ENCODE peak calls at places on chromosomes 5 and 9, in six cellular contexts. O is A549, J is IMR-90, R is K562, Y is GM12878, A is HepG2. X is an unnamed sample.

GRCh38 chr5:126178521-126178920 is 244.7 kb upstream of the GRAMD2B start:
- DNase-seq in O (no peak), A (no peak), J (peak), Y (no peak), R (no peak), X (no peak)

GRCh38 chr5:10567781-10568321 is 4.0 kb downstream of the ANKRD33B start:
- DNase-seq in O (no peak), Y (no peak), J (peak), A (no peak), R (no peak), X (no peak)

GRCh38 chr5:33537240-33537639 is 96.5 kb downstream of the TARS1 start:
- DNase-seq in A (no peak), O (no peak), Y (no peak), J (no peak), R (no peak), X (no peak)

GRCh38 chr5:111618644-111619271 is 106.4 kb upstream of the STARD4 start:
- DNase-seq in Y (no peak), O (peak), J (no peak), R (no peak), A (no peak), X (no peak)

GRCh38 chr9:37062331-37062730 is 28.3 kb upstream of the PAX5 start:
- DNase-seq in Y (no peak), O (no peak), A (no peak), R (no peak), J (no peak), X (no peak)

GRCh38 chr5:1507016-1507375 is 16.8 kb downstream of the LPCAT1 start:
- DNase-seq in R (no peak), A (no peak), Y (no peak), J (no peak), O (no peak), X (no peak)

GRCh38 chr9:36632892-36633291 is 60.2 kb downstream of the MELK start:
- DNase-seq in A (peak), R (peak), O (peak), J (peak), Y (no peak), X (peak)

GRCh38 chr9:83920469-83920941 is 727 bp downstream of the KIF27 start:
- DNase-seq in Y (peak), R (no peak), A (peak), O (no peak), J (peak), X (no peak)

GRCh38 chr5:124867064-124867707 is 120.7 kb upstream of the ZNF608 start:
- DNase-seq in R (no peak), A (no peak), J (peak), O (no peak), Y (no peak), X (no peak)

GRCh38 chr5:124869481-124870033 is 123.1 kb upstream of the ZNF608 start:
- DNase-seq in J (no peak), Y (no peak), R (no peak), O (no peak), A (no peak), X (no peak)

GRCh38 chr5:124866355-124867063 is 120.1 kb upstream of the ZNF608 start:
- DNase-seq in O (no peak), Y (no peak), J (no peak), R (no peak), A (no peak), X (no peak)

GRCh38 chr5:124868661-124869060 is 122.2 kb upstream of the ZNF608 start:
- DNase-seq in J (no peak), A (no peak), O (no peak), R (no peak), Y (no peak), X (no peak)

GRCh38 chr5:124865603-124866354 is 119.3 kb upstream of the ZNF608 start:
- DNase-seq in O (no peak), Y (no peak), A (no peak), J (peak), R (no peak), X (no peak)
- TF ChIP-seq BHLHE40 in O (no peak), Y (no peak), A (no peak), J (no peak), R (no peak), X (no peak)

GRCh38 chr9:77163889-77164288 is 13.4 kb upstream of the VPS13A start:
- DNase-seq in Y (no peak), O (no peak), A (no peak), R (no peak), J (peak), X (no peak)
- TF ChIP-seq BHLHE40 in Y (no peak), O (no peak), A (no peak), R (no peak), J (no peak), X (no peak)

GRCh38 chr9:121662896-121663580 is 11.6 kb downstream of the DAB2IP start:
- DNase-seq in O (no peak), Y (no peak), A (no peak), J (no peak), R (no peak), X (no peak)

GRCh38 chr9:121661328-121661727 is 9.9 kb downstream of the DAB2IP start:
- DNase-seq in J (no peak), A (no peak), R (no peak), Y (no peak), O (no peak), X (no peak)

GRCh38 chr9:121660876-121661275 is 9.4 kb downstream of the DAB2IP start:
- DNase-seq in R (no peak), O (no peak), J (no peak), A (no peak), Y (no peak), X (no peak)

GRCh38 chr9:121663591-121663990 is 12.2 kb downstream of the DAB2IP start:
- DNase-seq in Y (no peak), A (no peak), J (no peak), R (no peak), O (no peak), X (no peak)

GRCh38 chr9:121662359-121662758 is 10.9 kb downstream of the DAB2IP start:
- DNase-seq in Y (no peak), O (no peak), A (no peak), J (no peak), R (no peak), X (no peak)
- TF ChIP-seq BHLHE40 in Y (no peak), O (no peak), A (no peak), J (no peak), R (no peak), X (no peak)

DNA sequence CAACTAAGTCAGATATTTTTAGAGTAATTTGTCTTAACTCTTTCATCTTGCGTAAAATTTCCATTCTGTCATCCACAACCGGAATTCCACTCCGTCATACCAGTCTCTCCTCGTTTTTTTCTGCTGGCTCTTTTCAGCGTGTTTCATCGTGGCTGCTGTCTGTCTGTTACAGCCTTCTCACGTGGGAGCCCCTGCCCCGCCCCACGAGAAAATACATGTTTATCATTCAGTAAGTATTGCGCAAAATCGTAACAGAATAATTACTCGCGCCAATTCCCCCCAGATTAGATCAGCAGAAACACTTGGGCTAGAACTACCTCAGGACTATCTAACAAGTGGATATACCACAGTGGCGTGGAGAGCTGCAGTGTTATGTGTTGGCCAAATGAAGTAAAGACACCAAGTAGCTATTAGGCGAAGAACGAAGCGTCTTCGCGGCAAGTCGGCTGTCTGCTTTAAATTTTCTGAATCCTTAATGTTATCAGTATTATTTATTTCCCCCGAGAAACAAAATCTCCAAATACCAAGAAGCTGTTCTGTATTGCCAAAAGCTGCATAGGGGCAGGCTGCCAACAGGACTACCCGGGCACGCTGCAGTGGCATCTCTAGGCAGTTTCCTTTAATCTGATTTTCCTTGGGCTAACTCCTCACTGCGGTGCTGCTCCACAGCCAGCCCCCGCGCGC is 566 bp upstream of the FOCAD start:
- DNase-seq in R (peak), Y (no peak), O (peak), J (peak), A (peak), X (no peak)
- TF ChIP-seq BHLHE40 in R (no peak), Y (no peak), O (peak), J (peak), A (no peak), X (no peak)

DNA sequence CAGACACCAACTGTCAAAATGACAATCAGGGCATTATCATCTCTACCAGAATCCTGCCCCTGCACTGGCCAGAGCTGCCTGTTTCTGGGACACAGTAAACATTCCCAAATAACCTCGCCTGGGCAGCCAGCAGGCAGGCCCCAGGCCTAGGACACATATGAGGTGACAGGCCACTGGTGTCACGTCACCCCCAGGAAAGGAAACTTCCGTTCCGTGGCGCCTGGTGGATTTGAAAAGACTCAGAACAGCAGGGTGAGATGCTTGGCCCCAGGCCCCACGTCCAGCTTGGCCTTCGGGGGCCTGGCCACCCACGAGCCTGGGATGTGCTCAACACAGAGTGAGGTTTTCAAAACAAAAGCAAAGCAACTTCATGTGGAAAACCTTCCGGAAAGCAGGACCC is 1.3 kb downstream of the SEMA4D start:
- DNase-seq in O (no peak), A (no peak), Y (no peak), R (no peak), J (no peak), X (no peak)
- TF ChIP-seq BHLHE40 in O (no peak), A (no peak), Y (no peak), R (no peak), J (no peak), X (no peak)

GRCh38 chr5:77083088-77083487 is 4.0 kb downstream of the ZBED3 start:
- DNase-seq in O (no peak), R (no peak), A (no peak), Y (no peak), J (no peak), X (no peak)
- TF ChIP-seq BHLHE40 in O (no peak), R (no peak), A (no peak), Y (no peak), J (no peak), X (no peak)

GRCh38 chr9:92325991-92326500 is 293 bp downstream of the CENPP start:
- DNase-seq in J (peak), A (no peak), Y (no peak), O (no peak), R (peak), X (no peak)
- TF ChIP-seq BHLHE40 in J (no peak), A (no peak), Y (no peak), O (no peak), R (no peak), X (no peak)

DNA sequence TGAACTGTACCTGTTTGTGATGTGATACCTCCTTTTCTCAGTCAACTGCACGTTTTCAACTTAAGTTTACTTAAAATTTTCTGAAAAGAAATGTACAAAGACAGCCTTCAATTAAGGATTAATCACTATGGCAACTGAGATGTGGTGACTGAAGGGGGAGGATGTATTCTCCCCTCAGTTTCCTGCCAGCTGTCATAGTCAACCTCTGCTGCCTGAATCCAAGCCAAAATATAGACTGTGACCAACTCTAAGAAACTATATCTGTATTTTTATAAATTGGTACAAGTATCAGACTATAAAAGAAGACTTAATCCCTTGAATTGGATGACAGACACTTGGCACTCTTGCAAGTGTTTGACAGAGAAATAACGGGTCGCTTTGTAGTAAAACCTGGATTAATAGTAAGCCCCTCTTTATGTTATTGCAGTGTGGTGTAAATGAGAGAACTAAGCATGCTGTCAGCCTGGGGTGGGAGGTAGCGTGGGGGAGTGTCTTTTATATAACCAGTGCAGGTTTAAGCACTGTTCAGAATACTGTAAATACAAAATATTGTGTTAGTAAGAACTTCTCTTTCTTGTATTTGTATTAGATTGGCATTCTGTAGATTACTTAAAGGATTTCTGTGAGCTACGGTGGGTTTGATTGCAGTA is 106.4 kb downstream of the ERCC6L2 start:
- DNase-seq in Y (no peak), J (no peak), A (no peak), O (no peak), R (no peak), X (no peak)
- TF ChIP-seq BHLHE40 in Y (no peak), J (no peak), A (no peak), O (no peak), R (no peak), X (no peak)

GRCh38 chr5:131774652-131775367 is 22.0 kb downstream of the FNIP1 start:
- DNase-seq in A (no peak), J (no peak), Y (no peak), R (no peak), O (peak), X (no peak)
- TF ChIP-seq BHLHE40 in A (no peak), J (no peak), Y (no peak), R (no peak), O (no peak), X (no peak)

GRCh38 chr9:127155314-127155713 is 32.9 kb upstream of the ANGPTL2 start:
- DNase-seq in A (no peak), J (no peak), R (no peak), Y (no peak), O (no peak), X (no peak)
- TF ChIP-seq BHLHE40 in A (no peak), J (no peak), R (no peak), Y (no peak), O (no peak), X (no peak)